ENCODE peak calls at places on chromosomes 12 and 14, in ten cellular contexts. N is NCI-H460; Z is NCI-H1417; M is A549; V is T-helper 9 cell; O is activated T-cell treated with anti-CD3 and anti-CD28 coated beads, Interleukin-2, amount 50 U/mL, for 24 hours; Q is GM23338; X is omental fat pad; A is COR-L47; B is caudate nucleus. K is an unnamed sample.

GRCh38 chr14:81618695-81619094 is 85.0 kb upstream of the SEL1L start:
- DNase-seq in N (no peak), Z (no peak), M (no peak), V (no peak), O (no peak), Q (no peak), X (no peak), A (no peak), B (no peak), K (no peak)

GRCh38 chr14:79704406-79704805 is 506.9 kb downstream of the DIO2 start:
- DNase-seq in N (no peak), Z (no peak), M (no peak), V (no peak), O (no peak), Q (no peak), X (no peak), A (no peak), B (no peak), K (no peak)

GRCh38 chr12:72230589-72230988 is 41.6 kb upstream of the TRHDE start:
- DNase-seq in N (no peak), Z (no peak), M (no peak), V (no peak), O (no peak), Q (no peak), X (no peak), A (no peak), B (no peak), K (no peak)

GRCh38 chr12:25194211-25194610 is 749 bp downstream of the DNAI7 start:
- DNase-seq in N (no peak), Z (no peak), M (peak), V (no peak), O (no peak), Q (no peak), X (no peak), A (no peak), B (no peak), K (no peak)

GRCh38 chr14:96252323-96253052 is 3.5 kb upstream of the BDKRB1 start:
- DNase-seq in N (no peak), Z (no peak), M (no peak), V (no peak), O (no peak), Q (no peak), X (no peak), A (no peak), B (no peak), K (no peak)

GRCh38 chr14:64857979-64858740 is 21.5 kb downstream of the SPTB start:
- DNase-seq in N (no peak), Z (peak), M (no peak), V (no peak), O (no peak), Q (peak), X (no peak), A (no peak), B (no peak), K (no peak)

GRCh38 chr14:21917699-21918436 is 244.2 kb upstream of the OR4E1 start:
- DNase-seq in N (peak), Z (peak), M (peak), V (peak), O (no peak), Q (peak), X (no peak), A (no peak), B (no peak), K (no peak)

GRCh38 chr12:55822228-55822627 is 4.4 kb downstream of the ORMDL2 start:
- DNase-seq in N (no peak), Z (no peak), M (peak), V (no peak), O (no peak), Q (peak), X (no peak), A (no peak), B (no peak), K (peak)

GRCh38 chr14:63544641-63545234 is 1.6 kb upstream of the PPP2R5E start:
- DNase-seq in N (no peak), Z (no peak), M (peak), V (no peak), O (no peak), Q (no peak), X (no peak), A (peak), B (no peak), K (peak)

GRCh38 chr12:46891306-46891705 is 65.5 kb upstream of the SLC38A4 start:
- DNase-seq in N (no peak), Z (no peak), M (no peak), V (no peak), O (no peak), Q (no peak), X (no peak), A (no peak), B (no peak), K (no peak)

GRCh38 chr12:54744590-54744989 is 96.4 kb upstream of the DCD start:
- DNase-seq in N (no peak), Z (no peak), M (no peak), V (no peak), O (no peak), Q (no peak), X (no peak), A (no peak), B (no peak), K (no peak)

GRCh38 chr14:24095196-24096068 is 1.3 kb downstream of the PCK2 start:
- DNase-seq in N (peak), Z (no peak), M (no peak), V (no peak), O (peak), Q (peak), X (no peak), A (no peak), B (no peak), K (peak)

GRCh38 chr12:113862570-113863454 is 103.3 kb downstream of the RBM19 start:
- DNase-seq in N (peak), Z (peak), M (no peak), V (no peak), O (no peak), Q (peak), X (no peak), A (peak), B (no peak), K (no peak)

GRCh38 chr12:40697566-40698257 is 5.5 kb downstream of the CNTN1 start:
- DNase-seq in N (no peak), Z (no peak), M (no peak), V (no peak), O (no peak), Q (no peak), X (no peak), A (peak), B (no peak), K (no peak)

GRCh38 chr14:102922490-102923200 is at the start of gene AMN:
- DNase-seq in N (peak), Z (no peak), M (peak), V (no peak), O (no peak), Q (peak), X (no peak), A (no peak), B (no peak), K (peak)

GRCh38 chr14:65961004-65961403 is 525.2 kb upstream of the CCDC196 start:
- DNase-seq in N (peak), Z (peak), M (peak), V (peak), O (peak), Q (peak), X (no peak), A (no peak), B (no peak), K (peak)

GRCh38 chr12:12686925-12687324 is 9.1 kb downstream of the GPR19 start:
- DNase-seq in N (no peak), Z (no peak), M (no peak), V (no peak), O (no peak), Q (no peak), X (no peak), A (no peak), B (no peak), K (no peak)

GRCh38 chr12:113130457-113131135 is 5.0 kb downstream of the RASAL1 start:
- DNase-seq in N (no peak), Z (no peak), M (no peak), V (no peak), O (no peak), Q (peak), X (no peak), A (no peak), B (no peak), K (peak)

GRCh38 chr12:122602456-122602855 is 75.4 kb downstream of the KNTC1 start:
- DNase-seq in N (no peak), Z (no peak), M (no peak), V (no peak), O (no peak), Q (no peak), X (no peak), A (no peak), B (no peak), K (no peak)

GRCh38 chr12:4421590-4422031 is 24.0 kb downstream of the FGF6 start:
- DNase-seq in N (peak), Z (peak), M (peak), V (peak), O (no peak), Q (peak), X (no peak), A (peak), B (no peak), K (peak)

GRCh38 chr14:21003788-21004346 is 4.8 kb downstream of the SLC39A2 start:
- DNase-seq in N (no peak), Z (no peak), M (no peak), V (no peak), O (no peak), Q (no peak), X (no peak), A (no peak), B (no peak), K (no peak)

GRCh38 chr12:96034631-96035282 is 630 bp downstream of the LTA4H start:
- DNase-seq in N (no peak), Z (no peak), M (peak), V (no peak), O (peak), Q (peak), X (no peak), A (peak), B (peak), K (peak)

GRCh38 chr12:90366286-90366685 is 588.7 kb downstream of the CCER1 start:
- DNase-seq in N (peak), Z (no peak), M (no peak), V (no peak), O (no peak), Q (no peak), X (no peak), A (no peak), B (no peak), K (no peak)

GRCh38 chr12:113436993-113437728 is 15.0 kb downstream of the SDSL start:
- DNase-seq in N (no peak), Z (no peak), M (no peak), V (no peak), O (no peak), Q (no peak), X (no peak), A (no peak), B (no peak), K (no peak)

GRCh38 chr12:50164963-50165362 is 2.2 kb downstream of the CERS5 start:
- DNase-seq in N (no peak), Z (no peak), M (no peak), V (no peak), O (no peak), Q (no peak), X (no peak), A (no peak), B (no peak), K (no peak)

GRCh38 chr12:67220065-67220464 is 49.1 kb upstream of the CAND1 start:
- DNase-seq in N (peak), Z (no peak), M (no peak), V (no peak), O (no peak), Q (peak), X (no peak), A (peak), B (no peak), K (no peak)

GRCh38 chr12:25041006-25041741 is 92.3 kb upstream of the BCAT1 start:
- DNase-seq in N (no peak), Z (no peak), M (no peak), V (no peak), O (no peak), Q (no peak), X (no peak), A (no peak), B (no peak), K (no peak)

GRCh38 chr14:62655161-62655560 is 390.1 kb downstream of the KCNH5 start:
- DNase-seq in N (no peak), Z (peak), M (no peak), V (no peak), O (no peak), Q (no peak), X (no peak), A (no peak), B (no peak), K (no peak)

GRCh38 chr14:74980746-74981661 is 21.7 kb upstream of the EIF2B2 start:
- DNase-seq in N (no peak), Z (no peak), M (no peak), V (no peak), O (no peak), Q (peak), X (no peak), A (peak), B (no peak), K (peak)

GRCh38 chr14:87712386-87713113 is 280.4 kb downstream of the GALC start:
- DNase-seq in N (no peak), Z (no peak), M (no peak), V (no peak), O (no peak), Q (peak), X (no peak), A (peak), B (no peak), K (peak)

GRCh38 chr12:2912216-2912575 is 21.5 kb downstream of the TULP3 start:
- DNase-seq in N (no peak), Z (no peak), M (no peak), V (no peak), O (no peak), Q (no peak), X (no peak), A (no peak), B (no peak), K (no peak)

GRCh38 chr14:20494935-20495766 is 10.2 kb upstream of the RNASE10 start:
- DNase-seq in N (no peak), Z (no peak), M (no peak), V (no peak), O (no peak), Q (no peak), X (no peak), A (no peak), B (no peak), K (no peak)

GRCh38 chr14:22980672-22981089 is 1.7 kb downstream of the AJUBA start:
- DNase-seq in N (no peak), Z (no peak), M (peak), V (peak), O (peak), Q (peak), X (no peak), A (no peak), B (no peak), K (peak)

GRCh38 chr12:103571286-103571685 is 15.8 kb upstream of the STAB2 start:
- DNase-seq in N (no peak), Z (peak), M (no peak), V (no peak), O (no peak), Q (peak), X (no peak), A (peak), B (no peak), K (peak)

GRCh38 chr12:879641-880040 is 69.9 kb downstream of the RAD52 start:
- DNase-seq in N (no peak), Z (no peak), M (no peak), V (no peak), O (no peak), Q (no peak), X (no peak), A (no peak), B (no peak), K (no peak)

GRCh38 chr12:131860472-131861260 is 32.5 kb downstream of the MMP17 start:
- DNase-seq in N (peak), Z (peak), M (peak), V (no peak), O (no peak), Q (peak), X (no peak), A (peak), B (no peak), K (peak)

K was measured in H7.